ENCODE peak calls at places on chromosome 19, in five cellular contexts. I is bronchial epithelial cell; W is esophagus muscularis mucosa; K is progenitor cell of endocrine pancreas; X is CD4-positive, alpha-beta T cell. F is an unnamed sample.

GRCh38 chr19:1275976-1276619 is 768 bp downstream of the FAM174C start:
- DNase-seq in I (no peak), W (no peak), K (no peak), X (no peak), F (no peak)

GRCh38 chr19:56341948-56342347 is 27.3 kb upstream of the ZSCAN5A start:
- DNase-seq in I (no peak), W (no peak), K (no peak), X (no peak), F (no peak)

GRCh38 chr19:39083983-39084731 is at the start of gene ACP7:
- DNase-seq in I (no peak), W (no peak), K (no peak), X (peak), F (no peak)

GRCh38 chr19:35592226-35592625 is 6.3 kb downstream of the PMIS2 start:
- DNase-seq in I (peak), W (no peak), K (no peak), X (no peak), F (peak)

GRCh38 chr19:56324425-56324824 is 9.8 kb upstream of the ZSCAN5A start:
- DNase-seq in I (no peak), W (no peak), K (no peak), X (no peak), F (no peak)

GRCh38 chr19:38168632-38169031 is 55.4 kb downstream of the DPF1 start:
- DNase-seq in I (no peak), W (no peak), K (no peak), X (no peak), F (no peak)

GRCh38 chr19:54421169-54421516 is 5.9 kb downstream of the TTYH1 start:
- DNase-seq in I (no peak), W (no peak), K (no peak), X (no peak), F (no peak)

GRCh38 chr19:41384351-41384750 is 8.0 kb downstream of the TMEM91 start:
- DNase-seq in I (no peak), W (no peak), K (no peak), X (no peak), F (peak)

GRCh38 chr19:35977446-35978222 is 17.4 kb upstream of the SDHAF1 start:
- DNase-seq in I (no peak), W (no peak), K (no peak), X (no peak), F (no peak)

GRCh38 chr19:18906605-18907519 is 10.9 kb upstream of the CERS1 start:
- DNase-seq in I (no peak), W (no peak), K (no peak), X (no peak), F (no peak)

GRCh38 chr19:1654178-1654792 is 1.9 kb upstream of the TCF3 start:
- DNase-seq in I (no peak), W (no peak), K (no peak), X (no peak), F (no peak)

GRCh38 chr19:15198006-15198356 is 2.8 kb downstream of the NOTCH3 start:
- DNase-seq in I (peak), W (no peak), K (no peak), X (no peak), F (no peak)

GRCh38 chr19:47679251-47679900 is 33.8 kb upstream of the EHD2 start:
- DNase-seq in I (no peak), W (no peak), K (no peak), X (no peak), F (no peak)

GRCh38 chr19:42051166-42052115 is 18.6 kb downstream of the GRIK5 start:
- DNase-seq in I (peak), W (no peak), K (no peak), X (no peak), F (peak)

GRCh38 chr19:34254552-34255432 is at the start of gene GARRE1:
- DNase-seq in I (no peak), W (no peak), K (peak), X (peak), F (no peak)

GRCh38 chr19:33100894-33101644 is 20.1 kb downstream of the GPATCH1 start:
- DNase-seq in I (peak), W (no peak), K (no peak), X (no peak), F (no peak)

GRCh38 chr19:21474671-21475181 is 30.7 kb upstream of the ZNF429 start:
- DNase-seq in I (no peak), W (no peak), K (peak), X (peak), F (peak)

GRCh38 chr19:47049307-47049700 is 880 bp upstream of the TMEM160 start:
- DNase-seq in I (peak), W (no peak), K (no peak), X (no peak), F (peak)

GRCh38 chr19:45827459-45828093 is 12.5 kb upstream of the RSPH6A start:
- DNase-seq in I (no peak), W (no peak), K (no peak), X (no peak), F (no peak)